ENCODE peak calls at places on chromosomes 5 and 9, in six cellular contexts. D is CD8-positive, alpha-beta T cell; S is kidney epithelial cell; T is breast epithelium; P is cardiac muscle cell; J is brain microvascular endothelial cell. N is an unnamed sample. For H3K27me3, the result is how much of the 10 kb centered on the place peaks cover.

GRCh38 chr5:373710-374602 is 52.4 kb downstream of the AHRR start:
- DNase-seq in D (peak), S (no peak), T (peak), P (peak), J (no peak), N (no peak)

GRCh38 chr5:34789021-34789531 is 49.9 kb upstream of the TTC23L start:
- DNase-seq in D (no peak), S (no peak), T (peak), P (peak), J (peak), N (peak)

GRCh38 chr5:157449011-157449723 is 10.8 kb upstream of the NIPAL4 start:
- DNase-seq in D (no peak), S (no peak), T (peak), P (peak), J (no peak), N (no peak)

GRCh38 chr5:159459132-159459627 is 128.9 kb upstream of the IL12B start:
- DNase-seq in D (no peak), S (no peak), T (no peak), P (no peak), J (no peak), N (no peak)

GRCh38 chr5:7754997-7755596 is 95.8 kb downstream of the CFAP90 start:
- DNase-seq in D (no peak), S (no peak), T (no peak), P (peak), J (peak), N (no peak)

GRCh38 chr9:82883436-82883835 is 179.5 kb downstream of the RASEF start:
- DNase-seq in D (no peak), S (no peak), T (no peak), P (no peak), J (no peak), N (no peak)

GRCh38 chr5:165805756-165806155 is 2300.3 kb downstream of the MAT2B start:
- DNase-seq in D (no peak), S (no peak), T (no peak), P (no peak), J (no peak), N (no peak)

GRCh38 chr9:96440671-96441199 is 9.2 kb upstream of the HABP4 start:
- DNase-seq in D (no peak), S (no peak), T (no peak), P (no peak), J (no peak), N (no peak)

GRCh38 chr5:160369990-160370712 is at the start of gene C1QTNF2:
- DNase-seq in D (no peak), S (peak), T (no peak), P (peak), J (peak), N (no peak)

GRCh38 chr5:40578501-40579451 is 100.9 kb upstream of the PTGER4 start:
- DNase-seq in D (no peak), S (no peak), T (no peak), P (peak), J (peak), N (no peak)

GRCh38 chr5:54738118-54738972 is 220.8 kb downstream of the SNX18 start:
- DNase-seq in D (no peak), S (no peak), T (peak), P (peak), J (no peak), N (no peak)

GRCh38 chr9:110101531-110102161 is 106.3 kb downstream of the C9orf152 start:
- DNase-seq in D (no peak), S (no peak), T (no peak), P (peak), J (no peak), N (no peak)

GRCh38 chr9:108125541-108125940 is 636.0 kb upstream of the KLF4 start:
- DNase-seq in D (no peak), S (no peak), T (no peak), P (no peak), J (no peak), N (no peak)

GRCh38 chr9:745761-746414 is 95.6 kb upstream of the DMRT1 start:
- DNase-seq in D (no peak), S (no peak), T (no peak), P (no peak), J (no peak), N (no peak)

GRCh38 chr5:116813906-116814305 is 239.3 kb upstream of the SEMA6A start:
- DNase-seq in D (no peak), S (no peak), T (no peak), P (no peak), J (no peak), N (no peak)

GRCh38 chr9:128051932-128052734 is 15.0 kb downstream of the NAIF1 start:
- DNase-seq in D (no peak), S (no peak), T (no peak), P (no peak), J (no peak), N (no peak)

GRCh38 chr9:129316281-129317030 is 138.4 kb upstream of the IER5L start:
- DNase-seq in D (no peak), S (no peak), T (no peak), P (no peak), J (no peak), N (no peak)

GRCh38 chr9:20618361-20618799 is 3.9 kb downstream of the MLLT3 start:
- DNase-seq in D (no peak), S (no peak), T (no peak), P (peak), J (peak), N (no peak)

GRCh38 chr5:81852277-81853004 is 101.5 kb upstream of the SSBP2 start:
- DNase-seq in D (peak), S (no peak), T (no peak), P (peak), J (no peak), N (no peak)

GRCh38 chr5:51384281-51384840 is 1.1 kb downstream of the ISL1 start:
- DNase-seq in D (no peak), S (no peak), T (no peak), P (no peak), J (no peak), N (no peak)

GRCh38 chr5:51385214-51385613 is 2.0 kb downstream of the ISL1 start:
- DNase-seq in D (no peak), S (no peak), T (no peak), P (no peak), J (no peak), N (no peak)

GRCh38 chr5:51382759-51383493 is at the start of gene ISL1:
- DNase-seq in D (no peak), S (peak), T (no peak), P (peak), J (peak), N (peak)

GRCh38 chr5:51382508-51382758 is 815 bp upstream of the ISL1 start:
- DNase-seq in D (no peak), S (no peak), T (no peak), P (no peak), J (no peak), N (no peak)

GRCh38 chr5:51383494-51384081 is 340 bp downstream of the ISL1 start:
- DNase-seq in D (no peak), S (no peak), T (no peak), P (no peak), J (no peak), N (no peak)
- H3K27me3 ChIP-seq in D (under half), S (half or more), T (under half), P (under half), J (half or more), N (under half)

DNA sequence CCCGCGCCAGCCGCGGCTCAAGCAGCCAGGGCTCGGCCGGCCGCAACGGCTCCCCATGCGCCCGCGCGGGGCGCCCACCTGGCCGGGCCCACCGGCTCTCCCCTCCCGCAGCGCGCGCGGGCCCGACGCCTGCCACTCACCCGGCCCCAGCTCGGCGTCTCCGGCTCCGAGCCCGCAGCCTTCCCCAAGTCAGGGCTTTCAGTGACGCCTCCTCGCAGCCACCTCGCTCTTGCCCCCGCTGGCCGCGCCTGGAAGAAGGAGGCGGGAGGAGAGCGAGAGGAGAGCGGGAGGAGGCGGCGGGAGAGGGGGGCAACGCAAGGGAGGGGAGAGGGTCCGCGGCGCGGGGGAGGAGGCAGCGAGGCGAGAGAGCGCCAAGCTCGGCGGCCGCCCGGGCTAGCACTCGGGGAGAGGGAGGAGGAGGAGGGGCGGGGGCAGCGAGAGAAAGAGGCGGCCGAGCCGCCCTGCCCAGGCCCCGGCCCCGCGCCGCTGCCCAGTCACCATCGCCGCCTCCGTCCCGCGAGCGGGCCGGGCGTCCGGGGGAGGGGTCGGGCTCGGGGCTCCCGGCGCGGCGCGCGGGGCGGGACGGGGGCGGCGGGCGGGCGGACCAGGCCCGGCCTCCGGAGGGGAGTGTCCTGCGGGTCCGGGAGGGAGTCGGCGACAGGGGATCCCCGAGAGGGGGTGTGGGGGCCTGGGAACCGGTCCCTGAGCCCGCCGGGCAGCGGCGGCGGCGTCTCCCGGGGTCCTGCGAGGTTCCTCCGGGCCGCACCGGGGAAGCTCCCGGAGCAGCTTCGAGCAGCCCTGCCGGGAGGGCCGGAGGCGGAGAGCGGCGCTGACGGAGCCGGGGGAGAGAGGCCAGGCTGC is at the start of gene LHFPL2:
- DNase-seq in D (peak), S (no peak), T (peak), P (peak), J (peak), N (no peak)
- H3K4me3 ChIP-seq in D (peak), S (peak), T (peak), P (peak), J (peak), N (peak)

DNA sequence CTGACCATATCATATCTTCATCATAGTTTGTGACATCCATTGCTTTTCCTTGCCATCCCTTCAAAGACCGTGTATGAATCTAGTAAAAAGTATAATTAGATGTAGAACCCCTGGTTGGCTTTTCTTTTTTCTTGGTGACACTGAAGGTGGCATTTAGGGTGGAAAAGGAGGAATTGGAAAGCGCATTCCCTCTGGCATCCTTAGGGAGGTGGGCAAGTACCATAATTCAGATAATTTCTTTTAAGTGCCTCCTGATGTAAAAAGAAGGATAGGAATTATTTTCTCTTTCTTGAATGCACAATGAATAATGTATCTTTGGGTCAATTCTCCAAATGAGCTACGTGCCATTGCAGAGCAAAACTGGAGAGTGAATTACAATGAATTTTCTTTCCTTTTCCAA is 73.2 kb upstream of the SMARCA2 start:
- DNase-seq in D (no peak), S (no peak), T (no peak), P (peak), J (no peak), N (no peak)
- TF ChIP-seq CTCF in D (no peak), S (peak), T (no peak), P (peak), J (no peak), N (peak)

GRCh38 chr9:95266649-95267048 is 50.9 kb downstream of the FANCC start:
- DNase-seq in D (no peak), S (no peak), T (no peak), P (no peak), J (no peak), N (no peak)

GRCh38 chr9:95264954-95265615 is 52.4 kb downstream of the FANCC start:
- DNase-seq in D (no peak), S (no peak), T (no peak), P (peak), J (peak), N (no peak)

GRCh38 chr9:95265960-95266359 is 51.5 kb downstream of the FANCC start:
- DNase-seq in D (no peak), S (no peak), T (no peak), P (no peak), J (no peak), N (no peak)

GRCh38 chr9:95270790-95271189 is 46.7 kb downstream of the FANCC start:
- DNase-seq in D (no peak), S (no peak), T (no peak), P (no peak), J (no peak), N (no peak)

DNA sequence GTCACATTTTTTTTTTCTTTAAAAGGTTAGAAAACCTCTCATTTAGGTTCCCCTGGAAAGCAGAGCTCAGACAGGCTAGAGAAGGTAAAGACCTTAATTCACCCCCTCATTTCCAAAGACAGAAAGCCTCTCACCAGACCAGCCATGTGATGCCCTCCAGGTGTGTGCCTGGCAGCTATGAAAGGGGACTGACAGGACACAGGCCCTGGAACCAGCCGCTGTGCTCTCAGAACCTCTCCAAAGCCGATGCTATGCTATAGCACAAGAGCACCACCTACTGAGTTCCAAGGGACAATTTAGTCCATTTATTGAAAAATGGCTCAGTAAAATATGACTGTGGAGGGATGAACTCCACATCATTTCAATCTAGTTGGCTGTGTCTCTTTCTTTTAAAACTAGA is 48.8 kb downstream of the FANCC start:
- DNase-seq in D (no peak), S (no peak), T (no peak), P (peak), J (peak), N (no peak)
- H3K27me3 ChIP-seq in D (under half), S (under half), T (under half), P (under half), J (under half), N (under half)

N was measured in BJ.